ENCODE peak calls at places on chromosomes 5 and 9, in five cellular contexts. L is HepG2; H is AG09309; P is DND-41; V is CD8-positive, alpha-beta T cell. A is an unnamed sample.

GRCh38 chr5:170330568-170331054 is 33.0 kb upstream of the LCP2 start:
- DNase-seq in L (no peak), H (no peak), P (peak), V (peak), A (peak)

GRCh38 chr9:125430611-125431305 is 169.1 kb downstream of the GAPVD1 start:
- DNase-seq in L (no peak), H (no peak), P (no peak), V (no peak), A (no peak)

GRCh38 chr9:112700080-112700479 is 17.8 kb downstream of the INIP start:
- DNase-seq in L (peak), H (no peak), P (no peak), V (no peak), A (no peak)

GRCh38 chr9:113011911-113012381 is at the start of gene ZNF883:
- DNase-seq in L (peak), H (no peak), P (no peak), V (peak), A (peak)

GRCh38 chr9:928363-929042 is 48.0 kb upstream of the DMRT3 start:
- DNase-seq in L (peak), H (no peak), P (peak), V (no peak), A (no peak)

GRCh38 chr9:9395539-9395938 is 1217.3 kb downstream of the PTPRD start:
- DNase-seq in L (no peak), H (no peak), P (no peak), V (no peak), A (no peak)

GRCh38 chr9:115997923-115998322 is 155.7 kb upstream of the PAPPA start:
- DNase-seq in L (no peak), H (peak), P (no peak), V (no peak), A (no peak)

GRCh38 chr9:125829743-125830142 is 82.6 kb downstream of the PBX3 start:
- DNase-seq in L (no peak), H (no peak), P (peak), V (peak), A (peak)

GRCh38 chr5:636951-637350 is 24.8 kb downstream of the CEP72 start:
- DNase-seq in L (no peak), H (no peak), P (no peak), V (peak), A (no peak)

GRCh38 chr5:2909035-2909434 is 157.6 kb upstream of the IRX2 start:
- DNase-seq in L (no peak), H (no peak), P (no peak), V (no peak), A (no peak)

GRCh38 chr5:132748522-132749000 is 1.3 kb downstream of the CCNI2 start:
- DNase-seq in L (no peak), H (no peak), P (no peak), V (peak), A (no peak)

GRCh38 chr5:141560725-141561483 is 57.9 kb downstream of the DIAPH1 start:
- DNase-seq in L (peak), H (peak), P (no peak), V (no peak), A (no peak)

GRCh38 chr9:89359636-89360315 is 41.5 kb downstream of the SECISBP2 start:
- DNase-seq in L (no peak), H (no peak), P (no peak), V (no peak), A (no peak)

GRCh38 chr5:103464801-103465484 is 97.6 kb downstream of the NUDT12 start:
- DNase-seq in L (no peak), H (no peak), P (no peak), V (no peak), A (no peak)

GRCh38 chr9:91867740-91868139 is 82.3 kb downstream of the ROR2 start:
- DNase-seq in L (no peak), H (no peak), P (no peak), V (no peak), A (no peak)

GRCh38 chr5:14400085-14400484 is 181.5 kb upstream of the OTULINL start:
- DNase-seq in L (no peak), H (peak), P (no peak), V (no peak), A (no peak)

GRCh38 chr5:154474957-154475334 is 3.1 kb downstream of the HAND1 start:
- DNase-seq in L (no peak), H (no peak), P (no peak), V (no peak), A (no peak)
- H3K4me3 ChIP-seq in L (no peak), H (no peak), P (no peak), V (no peak), A (no peak)

GRCh38 chr9:3509926-3510325 is 15.9 kb downstream of the RFX3 start:
- DNase-seq in L (no peak), H (no peak), P (no peak), V (no peak), A (no peak)
- H3K4me3 ChIP-seq in L (no peak), H (no peak), P (no peak), V (no peak), A (no peak)

GRCh38 chr9:3508531-3509374 is 17.0 kb downstream of the RFX3 start:
- DNase-seq in L (no peak), H (no peak), P (no peak), V (no peak), A (peak)
- H3K4me3 ChIP-seq in L (no peak), H (no peak), P (no peak), V (no peak), A (peak)

GRCh38 chr5:84227221-84227620 is 157.5 kb downstream of the EDIL3 start:
- DNase-seq in L (no peak), H (no peak), P (no peak), V (no peak), A (no peak)

GRCh38 chr5:84229045-84229444 is 155.6 kb downstream of the EDIL3 start:
- DNase-seq in L (no peak), H (no peak), P (no peak), V (no peak), A (no peak)

GRCh38 chr5:84228266-84228665 is 156.4 kb downstream of the EDIL3 start:
- DNase-seq in L (no peak), H (no peak), P (no peak), V (no peak), A (no peak)

GRCh38 chr5:84237126-84237525 is 147.6 kb downstream of the EDIL3 start:
- DNase-seq in L (no peak), H (no peak), P (no peak), V (no peak), A (no peak)

DNA sequence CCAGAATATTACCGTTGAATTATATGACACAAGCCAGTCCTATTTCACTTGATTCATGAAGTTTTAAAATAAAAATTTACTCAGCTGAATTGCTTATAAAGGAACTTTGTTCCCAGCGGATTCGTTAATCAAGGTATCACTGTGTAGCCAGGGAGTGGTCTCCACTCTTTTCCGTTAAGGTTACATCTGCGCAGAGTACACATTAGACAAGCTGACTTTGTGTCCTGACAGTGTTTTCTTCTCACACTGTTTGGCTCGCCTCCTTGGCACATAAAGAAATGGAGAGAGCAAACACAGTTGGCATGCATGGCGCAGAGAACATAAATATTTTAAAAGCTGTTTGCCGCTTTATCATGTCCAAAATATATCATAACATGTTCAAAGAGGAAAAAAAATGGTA is 153.3 kb downstream of the EDIL3 start:
- DNase-seq in L (no peak), H (no peak), P (no peak), V (no peak), A (no peak)
- H3K4me3 ChIP-seq in L (no peak), H (no peak), P (no peak), V (no peak), A (no peak)

DNA sequence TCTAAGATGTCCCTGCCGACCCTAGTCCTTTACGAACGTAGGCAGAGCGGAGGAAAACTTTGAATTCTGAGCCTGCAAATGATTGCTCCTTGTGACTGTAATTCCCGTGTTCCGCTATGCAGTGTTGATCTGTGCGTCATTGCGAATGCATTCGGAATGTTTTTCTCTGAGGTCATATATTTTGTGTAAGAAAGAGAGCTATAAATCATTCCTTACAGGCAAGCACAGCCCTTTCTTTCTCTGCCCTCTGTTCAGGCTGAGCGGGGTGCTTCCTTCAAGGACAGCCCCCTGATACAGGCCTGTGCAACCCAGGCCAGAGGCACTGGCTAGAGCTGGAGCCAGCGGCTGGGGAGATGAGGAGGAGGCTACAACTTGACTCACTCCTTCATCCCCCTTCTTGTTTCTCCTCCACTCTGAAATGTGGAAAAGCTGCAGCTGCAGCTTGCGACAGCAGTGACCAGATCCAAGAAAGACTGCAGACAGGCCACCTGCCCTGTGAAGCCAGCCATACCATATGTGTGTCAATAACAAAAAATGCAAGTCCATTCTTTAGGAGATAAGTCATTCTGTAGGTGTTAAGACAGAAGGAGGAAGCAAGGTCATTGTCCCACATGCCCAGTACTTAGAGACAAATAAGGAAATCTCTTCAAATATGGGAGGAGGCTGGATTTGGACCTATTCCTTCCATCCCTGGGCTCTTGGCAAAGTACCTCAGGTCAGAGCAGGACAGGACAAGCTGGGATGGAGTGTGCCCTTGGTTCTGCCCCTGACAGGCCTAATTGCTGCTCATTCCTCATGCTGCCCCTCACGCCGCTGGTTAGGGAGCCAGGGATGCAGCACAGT is 345.7 kb upstream of the WWC1 start:
- DNase-seq in L (no peak), H (no peak), P (no peak), V (no peak), A (no peak)
- H3K4me3 ChIP-seq in L (no peak), H (no peak), P (no peak), V (no peak), A (no peak)

A was measured in GM06990.